ENCODE peak calls at places on chromosome 14, in five cellular contexts. One of them, this sample, is unnamed.

GRCh38 chr14:74954232-74954946 is 1.0 kb downstream of the PGF start:
- DNase-seq in stimulated activated CD4-positive, alpha-beta T cell treated with anti-CD3 and anti-CD28 coated beads, Interleukin-15, amount 100 ng/mL, for 1 hour: no peak
- DNase-seq in GM23248: no peak
- DNase-seq in occipital lobe: no peak
- DNase-seq in activated CD4-positive, alpha-beta T cell treated with anti-CD3 and anti-CD28 coated beads for 48 hours: no peak
- DNase-seq in this sample: no peak

GRCh38 chr14:39034481-39035296 is 68.3 kb downstream of the SEC23A start:
- DNase-seq in stimulated activated CD4-positive, alpha-beta T cell treated with anti-CD3 and anti-CD28 coated beads, Interleukin-15, amount 100 ng/mL, for 1 hour: no peak
- DNase-seq in GM23248: peak
- DNase-seq in occipital lobe: no peak
- DNase-seq in activated CD4-positive, alpha-beta T cell treated with anti-CD3 and anti-CD28 coated beads for 48 hours: no peak
- DNase-seq in this sample: no peak

GRCh38 chr14:32607399-32607798 is 278.3 kb downstream of the AKAP6 start:
- DNase-seq in stimulated activated CD4-positive, alpha-beta T cell treated with anti-CD3 and anti-CD28 coated beads, Interleukin-15, amount 100 ng/mL, for 1 hour: no peak
- DNase-seq in GM23248: peak
- DNase-seq in occipital lobe: no peak
- DNase-seq in activated CD4-positive, alpha-beta T cell treated with anti-CD3 and anti-CD28 coated beads for 48 hours: no peak
- DNase-seq in this sample: no peak

GRCh38 chr14:80215081-80215480 is 3.8 kb upstream of the DIO2 start:
- DNase-seq in stimulated activated CD4-positive, alpha-beta T cell treated with anti-CD3 and anti-CD28 coated beads, Interleukin-15, amount 100 ng/mL, for 1 hour: no peak
- DNase-seq in GM23248: peak
- DNase-seq in occipital lobe: no peak
- DNase-seq in activated CD4-positive, alpha-beta T cell treated with anti-CD3 and anti-CD28 coated beads for 48 hours: no peak
- DNase-seq in this sample: no peak

GRCh38 chr14:105089746-105090492 is 24.7 kb upstream of the GPR132 start:
- DNase-seq in stimulated activated CD4-positive, alpha-beta T cell treated with anti-CD3 and anti-CD28 coated beads, Interleukin-15, amount 100 ng/mL, for 1 hour: no peak
- DNase-seq in GM23248: peak
- DNase-seq in occipital lobe: no peak
- DNase-seq in activated CD4-positive, alpha-beta T cell treated with anti-CD3 and anti-CD28 coated beads for 48 hours: no peak
- DNase-seq in this sample: no peak

GRCh38 chr14:31536201-31536960 is 24.8 kb upstream of the NUBPL start:
- DNase-seq in stimulated activated CD4-positive, alpha-beta T cell treated with anti-CD3 and anti-CD28 coated beads, Interleukin-15, amount 100 ng/mL, for 1 hour: no peak
- DNase-seq in GM23248: peak
- DNase-seq in occipital lobe: no peak
- DNase-seq in activated CD4-positive, alpha-beta T cell treated with anti-CD3 and anti-CD28 coated beads for 48 hours: no peak
- DNase-seq in this sample: no peak

GRCh38 chr14:76837524-76837923 is 11.3 kb downstream of the LRRC74A start:
- DNase-seq in stimulated activated CD4-positive, alpha-beta T cell treated with anti-CD3 and anti-CD28 coated beads, Interleukin-15, amount 100 ng/mL, for 1 hour: no peak
- DNase-seq in GM23248: no peak
- DNase-seq in occipital lobe: no peak
- DNase-seq in activated CD4-positive, alpha-beta T cell treated with anti-CD3 and anti-CD28 coated beads for 48 hours: no peak
- DNase-seq in this sample: no peak

GRCh38 chr14:104643306-104643705 is 38.7 kb upstream of the TMEM179 start:
- DNase-seq in stimulated activated CD4-positive, alpha-beta T cell treated with anti-CD3 and anti-CD28 coated beads, Interleukin-15, amount 100 ng/mL, for 1 hour: no peak
- DNase-seq in GM23248: no peak
- DNase-seq in occipital lobe: no peak
- DNase-seq in activated CD4-positive, alpha-beta T cell treated with anti-CD3 and anti-CD28 coated beads for 48 hours: no peak
- DNase-seq in this sample: no peak

GRCh38 chr14:99543369-99543768 is 60.6 kb downstream of the CCDC85C start:
- DNase-seq in stimulated activated CD4-positive, alpha-beta T cell treated with anti-CD3 and anti-CD28 coated beads, Interleukin-15, amount 100 ng/mL, for 1 hour: no peak
- DNase-seq in GM23248: no peak
- DNase-seq in occipital lobe: no peak
- DNase-seq in activated CD4-positive, alpha-beta T cell treated with anti-CD3 and anti-CD28 coated beads for 48 hours: no peak
- DNase-seq in this sample: no peak

GRCh38 chr14:63388766-63389431 is 70.2 kb upstream of the GPHB5 start:
- DNase-seq in stimulated activated CD4-positive, alpha-beta T cell treated with anti-CD3 and anti-CD28 coated beads, Interleukin-15, amount 100 ng/mL, for 1 hour: peak
- DNase-seq in GM23248: peak
- DNase-seq in occipital lobe: no peak
- DNase-seq in activated CD4-positive, alpha-beta T cell treated with anti-CD3 and anti-CD28 coated beads for 48 hours: peak
- DNase-seq in this sample: peak

This sample was measured in activated naive CD4-positive, alpha-beta T cell.